ENCODE peak calls at places on chromosomes 11 and 22, in four cellular contexts. A is HepG2, L is GM12878, E is K562. H is an unnamed sample.

GRCh38 chr11:64130618-64131017 is 35.3 kb downstream of the MACROD1 start:
- DNase-seq in A (no peak), L (no peak), E (no peak), H (no peak)

GRCh38 chr11:86578727-86579405 is 93.5 kb downstream of the ME3 start:
- DNase-seq in A (no peak), L (no peak), E (no peak), H (no peak)

GRCh38 chr22:31272522-31273446 is 19.5 kb downstream of the PIK3IP1 start:
- DNase-seq in A (peak), L (no peak), E (peak), H (peak)

GRCh38 chr22:30038219-30038618 is 42.0 kb upstream of the HORMAD2 start:
- DNase-seq in A (no peak), L (no peak), E (no peak), H (no peak)

GRCh38 chr11:81772161-81772560 is 961.5 kb downstream of the FAM181B start:
- DNase-seq in A (no peak), L (no peak), E (no peak), H (no peak)

GRCh38 chr11:65764434-65764833 is 16.3 kb downstream of the AP5B1 start:
- DNase-seq in A (peak), L (no peak), E (no peak), H (no peak)

GRCh38 chr11:20668844-20669832 is at the start of gene NELL1:
- DNase-seq in A (no peak), L (no peak), E (no peak), H (no peak)

GRCh38 chr11:126951465-126951864 is 49.1 kb downstream of the KIRREL3 start:
- DNase-seq in A (no peak), L (no peak), E (no peak), H (no peak)

GRCh38 chr11:102589047-102589459 is 36.1 kb downstream of the MMP20 start:
- DNase-seq in A (no peak), L (peak), E (no peak), H (no peak)

GRCh38 chr11:81987829-81988472 is 745.7 kb downstream of the FAM181B start:
- DNase-seq in A (no peak), L (peak), E (no peak), H (no peak)

GRCh38 chr11:19715373-19715772 is 2.7 kb downstream of the NAV2 start:
- DNase-seq in A (no peak), L (no peak), E (no peak), H (no peak)

GRCh38 chr11:1735271-1735670 is 15.1 kb downstream of the IFITM10 start:
- DNase-seq in A (no peak), L (no peak), E (no peak), H (no peak)

GRCh38 chr11:8917157-8917820 is 6.3 kb downstream of the AKIP1 start:
- DNase-seq in A (peak), L (no peak), E (no peak), H (no peak)

DNA sequence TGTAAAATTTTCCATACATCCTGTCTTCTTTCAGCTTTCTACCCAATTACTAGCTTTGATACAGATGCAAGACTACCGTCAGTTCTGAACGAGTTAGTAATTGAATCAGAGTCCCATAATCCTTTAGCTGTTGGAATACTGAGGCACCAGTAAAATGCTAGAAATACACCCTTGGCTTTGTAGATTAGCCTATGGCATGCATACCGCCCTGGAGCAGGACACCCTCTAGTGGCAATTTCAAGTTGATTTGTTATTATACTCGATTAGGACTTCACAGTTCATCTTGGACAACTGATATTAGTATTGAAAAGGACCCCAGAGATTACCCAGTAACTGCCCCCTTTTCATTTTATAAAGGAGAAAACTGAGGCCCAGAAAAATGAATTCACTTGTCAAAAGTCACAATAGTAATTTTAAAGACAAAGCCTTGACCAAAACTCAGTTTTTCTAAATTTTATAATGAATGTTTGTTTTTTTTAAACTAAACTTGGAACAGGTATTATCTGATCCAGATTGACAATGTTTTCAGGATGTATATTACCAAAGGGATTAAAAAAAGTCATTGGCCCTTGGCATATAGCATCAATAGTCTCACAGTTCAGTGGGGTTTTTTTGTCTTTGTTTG is 72.6 kb downstream of the HIPK3 start:
- DNase-seq in A (peak), L (no peak), E (peak), H (peak)
- TF ChIP-seq ZBTB33 in A (no peak), L (no peak), E (no peak), H (no peak)

GRCh38 chr22:25742918-25743708 is 1.1 kb downstream of the MYO18B start:
- DNase-seq in A (no peak), L (no peak), E (no peak), H (no peak)

GRCh38 chr22:25739659-25740344 is 2.2 kb upstream of the MYO18B start:
- DNase-seq in A (no peak), L (no peak), E (no peak), H (no peak)

GRCh38 chr22:25745341-25746011 is 3.5 kb downstream of the MYO18B start:
- DNase-seq in A (no peak), L (no peak), E (no peak), H (no peak)

GRCh38 chr22:25744694-25745093 is 2.7 kb downstream of the MYO18B start:
- DNase-seq in A (no peak), L (no peak), E (no peak), H (no peak)

GRCh38 chr22:25741692-25742626 is at the start of gene MYO18B:
- DNase-seq in A (no peak), L (no peak), E (peak), H (no peak)
- TF ChIP-seq CEBPB in A (no peak), L (no peak), E (no peak), H (no peak)

DNA sequence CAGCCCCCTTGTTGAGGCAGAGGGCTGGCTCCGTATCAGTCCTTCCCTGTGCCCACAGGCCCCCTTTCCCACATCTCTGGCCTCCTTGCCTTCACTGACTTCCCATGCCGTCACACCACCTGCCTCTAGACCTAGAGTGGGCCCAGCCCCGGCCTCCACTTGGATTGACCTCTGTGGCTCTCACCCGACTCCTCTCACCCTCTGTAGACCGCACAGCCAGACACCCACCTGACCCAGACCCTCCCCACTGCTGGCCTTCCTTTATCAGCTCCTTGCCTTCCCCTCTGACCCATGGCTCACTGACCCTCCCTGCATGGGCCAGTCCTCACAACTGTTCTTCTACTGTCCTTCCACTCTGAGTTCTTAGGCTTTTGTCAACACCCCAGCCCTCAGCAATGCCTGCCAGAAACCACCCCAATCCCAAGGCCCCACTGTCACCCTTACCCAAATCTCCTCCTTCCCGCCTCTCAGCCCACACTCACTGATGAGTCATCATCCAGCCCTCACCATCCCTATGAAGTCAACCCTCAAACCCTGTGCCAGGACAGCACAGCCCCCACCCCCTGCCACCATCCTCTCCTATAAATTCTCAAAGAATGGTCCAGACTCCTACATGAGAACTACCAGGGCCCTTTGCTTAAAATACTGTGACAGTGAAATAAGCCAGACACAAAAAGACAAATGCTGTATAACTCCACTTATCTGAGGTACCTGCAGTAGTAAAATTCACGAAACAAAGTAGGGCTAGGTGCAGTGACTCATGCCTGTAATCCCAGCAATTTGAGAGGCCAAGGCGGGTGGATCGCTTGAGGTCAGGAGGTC is 53.4 kb downstream of the SCGB1A1 start:
- DNase-seq in A (peak), L (no peak), E (peak), H (peak)
- TF ChIP-seq ZBTB33 in A (no peak), L (no peak), E (no peak), H (no peak)

DNA sequence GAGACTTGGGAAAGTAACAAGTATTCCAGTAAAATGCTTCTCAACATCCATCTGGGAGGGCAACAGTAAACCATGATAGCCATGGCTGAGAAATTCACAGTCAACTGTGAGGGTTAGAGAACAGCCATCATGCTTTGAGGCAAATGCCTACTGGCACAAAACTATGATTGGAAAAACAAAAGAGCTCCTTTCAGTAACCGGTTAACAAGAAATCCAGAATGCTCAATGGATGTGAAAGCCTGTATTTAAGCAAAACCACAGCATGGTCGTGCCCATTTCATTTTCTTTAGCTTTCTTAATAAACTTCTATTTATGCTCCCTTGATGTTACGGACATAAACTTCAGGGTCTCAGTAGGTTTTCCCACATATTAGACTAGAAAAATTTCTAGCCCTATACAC is 139.5 kb downstream of the SOX6 start:
- DNase-seq in A (no peak), L (no peak), E (no peak), H (no peak)
- TF ChIP-seq CEBPB in A (no peak), L (no peak), E (no peak), H (no peak)

GRCh38 chr22:42369250-42370041 is 62.8 kb downstream of the NFAM1 start:
- DNase-seq in A (peak), L (peak), E (peak), H (peak)

GRCh38 chr22:42365942-42366660 is 66.1 kb downstream of the NFAM1 start:
- DNase-seq in A (no peak), L (no peak), E (no peak), H (no peak)

GRCh38 chr22:42368379-42369249 is 63.6 kb downstream of the NFAM1 start:
- DNase-seq in A (no peak), L (no peak), E (peak), H (no peak)

GRCh38 chr22:42366815-42367581 is 65.2 kb downstream of the NFAM1 start:
- DNase-seq in A (no peak), L (no peak), E (no peak), H (no peak)

GRCh38 chr22:42367980-42368378 is 64.2 kb downstream of the NFAM1 start:
- DNase-seq in A (no peak), L (no peak), E (no peak), H (no peak)
- TF ChIP-seq ZBTB33 in A (no peak), L (no peak), E (no peak), H (no peak)

GRCh38 chr11:133476570-133477262 is 55.6 kb downstream of the OPCML start:
- DNase-seq in A (no peak), L (no peak), E (no peak), H (no peak)

GRCh38 chr11:133477263-133477625 is 55.1 kb downstream of the OPCML start:
- DNase-seq in A (no peak), L (no peak), E (no peak), H (no peak)

GRCh38 chr11:133474461-133474860 is 57.8 kb downstream of the OPCML start:
- DNase-seq in A (no peak), L (no peak), E (no peak), H (no peak)

GRCh38 chr11:133479209-133479608 is 53.1 kb downstream of the OPCML start:
- DNase-seq in A (no peak), L (no peak), E (no peak), H (no peak)
- TF ChIP-seq CEBPB in A (no peak), L (no peak), E (no peak), H (no peak)

DNA sequence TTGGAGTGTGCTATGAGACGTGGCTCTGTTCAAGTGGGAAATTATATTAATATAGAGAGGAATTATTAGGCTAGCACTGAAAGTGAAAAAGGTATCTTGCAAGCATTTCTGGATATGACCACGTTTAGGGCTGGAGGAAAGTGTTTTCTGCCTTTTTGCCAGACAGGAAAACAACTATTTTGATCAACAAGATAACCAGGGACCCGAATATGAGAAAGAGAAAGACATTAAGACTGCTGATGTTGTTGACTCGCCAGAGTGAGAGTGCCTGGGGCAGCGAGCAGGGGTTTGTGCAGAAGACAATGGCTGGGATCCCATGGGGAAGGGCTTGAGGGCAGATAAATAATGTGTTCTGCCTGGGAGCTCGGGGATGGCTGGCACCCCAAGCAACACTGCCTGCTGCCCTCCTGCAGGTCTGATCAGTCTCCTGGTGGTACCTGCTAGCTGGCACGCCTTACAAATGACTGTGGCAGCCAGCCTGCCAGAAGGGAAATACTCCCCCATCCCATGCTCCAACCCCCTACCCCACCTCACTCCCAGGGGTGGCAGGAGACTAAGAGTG is 23.1 kb upstream of the CHST1 start:
- DNase-seq in A (no peak), L (no peak), E (no peak), H (no peak)
- TF ChIP-seq ZBTB33 in A (no peak), L (no peak), E (no peak), H (no peak)